ENCODE peak calls at places on chromosomes 16 and 17, in seven cellular contexts. F is transverse colon, L is bronchial epithelial cell, O is thoracic aorta, W is fibroblast of pulmonary artery, T is cardiac fibroblast, K is fibroblast of mammary gland. P is an unnamed sample.

GRCh38 chr16:53085539-53086450 is 31.0 kb downstream of the CHD9 start:
- DNase-seq in T (peak), L (peak), K (peak), F (no peak), W (peak), O (no peak), P (peak)

GRCh38 chr17:41478240-41478639 is 2.7 kb downstream of the KRT35 start:
- DNase-seq in T (no peak), K (no peak), F (no peak), O (no peak), L (no peak), W (no peak), P (no peak)

GRCh38 chr16:22035094-22035675 is 27.3 kb downstream of the MOSMO start:
- DNase-seq in F (no peak), K (no peak), L (no peak), O (no peak), T (peak), W (peak), P (no peak)

GRCh38 chr16:84677849-84678248 is 22.0 kb upstream of the USP10 start:
- DNase-seq in F (no peak), T (no peak), O (no peak), W (no peak), K (no peak), L (no peak), P (no peak)

GRCh38 chr16:56451753-56452689 is 667 bp downstream of the OGFOD1 start:
- DNase-seq in L (peak), F (peak), O (peak), T (peak), W (peak), K (peak), P (peak)

GRCh38 chr17:15981208-15981607 is 18.3 kb downstream of the ZSWIM7 start:
- DNase-seq in L (peak), K (no peak), W (no peak), O (no peak), F (no peak), T (no peak), P (no peak)

GRCh38 chr16:88798772-88799455 is 4.7 kb upstream of the CDT1 start:
- DNase-seq in F (no peak), L (no peak), W (no peak), O (no peak), K (no peak), T (no peak), P (no peak)

GRCh38 chr17:35548213-35548810 is 10.8 kb upstream of the SLFN12L start:
- DNase-seq in F (no peak), T (no peak), K (no peak), O (no peak), L (no peak), W (no peak), P (no peak)

GRCh38 chr17:6491071-6491700 is 46.9 kb downstream of the PIMREG start:
- DNase-seq in L (no peak), W (no peak), O (no peak), K (no peak), F (peak), T (no peak), P (no peak)

GRCh38 chr17:79630120-79630519 is 19.3 kb upstream of the RBFOX3 start:
- DNase-seq in L (no peak), W (no peak), T (no peak), K (no peak), F (no peak), O (no peak), P (no peak)

GRCh38 chr16:49503242-49504022 is 129.8 kb downstream of the C16orf78 start:
- DNase-seq in T (no peak), O (no peak), F (peak), K (no peak), W (no peak), L (no peak), P (no peak)

GRCh38 chr17:55348749-55349354 is 72.8 kb downstream of the MMD start:
- DNase-seq in O (no peak), K (peak), T (peak), W (peak), F (peak), L (peak), P (peak)

GRCh38 chr17:82086941-82087906 is 10.8 kb downstream of the FASN start:
- DNase-seq in W (no peak), T (no peak), O (no peak), K (no peak), L (no peak), F (no peak), P (no peak)

GRCh38 chr16:57945740-57946138 is 25.2 kb downstream of the CNGB1 start:
- DNase-seq in O (no peak), F (no peak), K (no peak), L (peak), T (peak), W (peak), P (peak)
- TF ChIP-seq CTCF in O (no peak), F (no peak), K (no peak), L (peak), T (peak), W (peak), P (peak)

DNA sequence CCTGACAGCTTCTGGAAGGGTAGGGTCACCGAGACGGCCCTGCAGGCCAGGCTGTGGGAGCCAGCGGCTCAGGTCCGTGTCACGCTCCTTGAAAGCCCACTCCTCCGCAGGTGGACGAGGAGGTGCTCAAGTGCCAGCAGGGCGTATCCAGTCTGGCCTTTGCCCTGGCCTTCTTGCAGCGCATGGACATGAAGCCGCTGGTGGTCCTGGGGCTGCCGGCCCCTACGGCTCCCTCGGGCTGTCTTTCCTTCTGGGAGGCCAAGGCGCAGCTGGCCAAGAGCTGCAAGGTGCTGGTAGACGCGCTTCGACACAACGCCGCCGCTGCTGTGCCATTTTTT is 1.1 kb downstream of the NAGS start:
- DNase-seq in L (no peak), O (no peak), K (no peak), F (no peak), W (no peak), T (no peak), P (no peak)
- H3K4me3 ChIP-seq in L (peak), O (peak), K (peak), F (peak), W (peak), T (peak), P (peak)

DNA sequence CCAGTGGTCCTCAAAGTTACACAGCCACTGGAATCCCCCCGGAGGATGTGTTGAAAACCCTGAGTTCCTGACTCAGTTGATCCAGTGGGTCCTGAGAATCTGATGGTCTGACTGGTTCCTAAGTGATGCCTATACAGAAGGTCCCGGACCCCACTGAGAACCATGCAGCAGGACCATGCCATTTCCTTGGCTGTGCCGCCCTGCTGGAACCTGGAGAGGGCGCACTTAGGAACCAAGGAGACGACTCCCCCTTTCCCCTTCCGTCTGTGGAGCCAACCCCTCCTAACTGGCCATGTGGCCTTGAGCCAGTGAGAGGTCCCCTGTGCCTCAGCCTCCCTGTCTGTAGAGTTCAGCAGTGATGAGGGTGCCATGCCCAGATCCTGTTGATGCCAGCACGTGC is 22.0 kb downstream of the C16orf74 start:
- DNase-seq in T (no peak), W (no peak), O (no peak), L (no peak), F (no peak), K (no peak), P (no peak)
- TF ChIP-seq CTCF in T (peak), W (peak), O (no peak), L (peak), F (no peak), K (peak), P (peak)

DNA sequence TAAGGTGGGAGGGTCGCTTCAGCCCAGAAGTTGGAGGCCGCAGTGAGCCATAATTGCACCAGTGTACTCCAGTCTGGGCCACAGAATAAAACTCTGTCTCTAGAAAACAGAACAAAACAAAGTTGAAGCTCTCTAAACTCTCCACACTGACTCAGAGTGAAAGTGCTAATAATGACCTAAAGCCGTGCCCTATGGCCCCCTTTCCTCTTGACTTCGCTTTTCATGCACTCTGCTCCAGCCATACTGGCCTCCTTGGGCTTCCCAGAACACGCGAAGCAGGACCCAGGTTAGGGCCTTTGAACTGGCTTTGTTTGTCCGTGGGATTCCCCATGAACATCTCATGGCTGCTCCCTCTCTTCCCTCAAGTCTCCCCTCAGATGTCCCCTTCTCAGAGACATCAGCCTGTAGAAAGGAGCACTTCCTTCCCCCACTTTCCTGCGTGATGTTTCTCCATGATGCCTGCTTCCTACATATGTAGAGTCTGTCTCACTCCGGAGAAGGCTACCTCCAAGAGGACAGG is 18.6 kb upstream of the SPN start:
- DNase-seq in O (no peak), K (no peak), F (no peak), W (no peak), T (no peak), L (no peak), P (no peak)
- H3K4me3 ChIP-seq in O (no peak), K (no peak), F (no peak), W (no peak), T (no peak), L (no peak), P (no peak)

GRCh38 chr17:10845388-10845751 is 7.5 kb upstream of the PIRT start:
- DNase-seq in F (no peak), O (no peak), K (no peak), L (no peak), W (no peak), T (no peak), P (no peak)
- TF ChIP-seq CTCF in F (no peak), O (no peak), K (no peak), L (no peak), W (no peak), T (no peak), P (no peak)

DNA sequence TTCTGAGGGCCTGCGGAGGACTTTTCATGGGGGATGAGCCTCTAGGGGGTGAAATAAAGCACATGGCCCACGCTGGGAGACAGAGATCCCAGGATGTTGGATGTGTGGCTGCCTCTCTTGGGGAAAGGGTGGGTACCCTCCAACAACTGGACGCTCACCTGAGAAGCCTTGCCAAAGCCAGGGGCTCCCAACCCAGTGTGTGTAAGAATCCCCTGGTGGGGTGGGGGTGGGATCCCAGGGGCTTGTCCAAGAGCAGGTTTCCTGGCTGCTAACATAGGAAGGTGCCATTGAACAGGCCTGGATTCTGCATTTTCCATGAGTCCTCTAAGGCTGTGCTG is 587 bp downstream of the SNX20 start:
- DNase-seq in W (no peak), F (no peak), O (no peak), K (no peak), T (no peak), L (no peak), P (no peak)
- H3K4me3 ChIP-seq in W (no peak), F (peak), O (peak), K (no peak), T (no peak), L (no peak), P (no peak)

P was measured in fibroblast of villous mesenchyme.